ENCODE peak calls at places on chromosome 19, in six cellular contexts. One of them, this sample, is unnamed.

GRCh38 chr19:13842294-13843103 is 34.4 kb upstream of the NANOS3 start:
- DNase-seq in Peyer's patch: peak; percentile 93
- DNase-seq in right lobe of liver: peak; percentile 81
- DNase-seq in H1: no peak
- DNase-seq in IMR-90: peak; percentile 65
- DNase-seq in esophagus squamous epithelium: no peak
- DNase-seq in this sample: peak; percentile 89

GRCh38 chr19:5814123-5814839 is 9.4 kb downstream of the NRTN start:
- DNase-seq in esophagus squamous epithelium: no peak
- DNase-seq in Peyer's patch: no peak
- DNase-seq in H1: no peak
- DNase-seq in IMR-90: no peak
- DNase-seq in right lobe of liver: no peak
- DNase-seq in this sample: no peak

GRCh38 chr19:5397804-5398692 is 57.2 kb upstream of the ZNRF4 start:
- DNase-seq in IMR-90: no peak
- DNase-seq in right lobe of liver: no peak
- DNase-seq in Peyer's patch: no peak
- DNase-seq in H1: peak; percentile 13
- DNase-seq in esophagus squamous epithelium: no peak
- DNase-seq in this sample: no peak

GRCh38 chr19:48934837-48935236 is 1.3 kb downstream of the DHDH start:
- DNase-seq in esophagus squamous epithelium: no peak
- DNase-seq in IMR-90: no peak
- DNase-seq in Peyer's patch: no peak
- DNase-seq in right lobe of liver: no peak
- DNase-seq in H1: no peak
- DNase-seq in this sample: no peak

GRCh38 chr19:29665826-29666633 is 769 bp downstream of the PLEKHF1 start:
- DNase-seq in IMR-90: peak; percentile 66
- DNase-seq in esophagus squamous epithelium: no peak
- DNase-seq in H1: no peak
- DNase-seq in Peyer's patch: peak; percentile 58
- DNase-seq in right lobe of liver: peak; percentile 75
- DNase-seq in this sample: no peak

GRCh38 chr19:3503036-3503572 is 2.6 kb upstream of the DOHH start:
- DNase-seq in esophagus squamous epithelium: no peak
- DNase-seq in IMR-90: peak; percentile 78
- DNase-seq in right lobe of liver: peak; percentile 48
- DNase-seq in H1: no peak
- DNase-seq in Peyer's patch: no peak
- DNase-seq in this sample: no peak

GRCh38 chr19:30036154-30037129 is 94.4 kb downstream of the URI1 start:
- DNase-seq in right lobe of liver: no peak
- DNase-seq in IMR-90: peak; percentile 26
- DNase-seq in H1: no peak
- DNase-seq in esophagus squamous epithelium: no peak
- DNase-seq in Peyer's patch: no peak
- DNase-seq in this sample: no peak

GRCh38 chr19:15015946-15016542 is 33.2 kb upstream of the CASP14 start:
- DNase-seq in right lobe of liver: no peak
- DNase-seq in H1: no peak
- DNase-seq in IMR-90: no peak
- DNase-seq in Peyer's patch: no peak
- DNase-seq in esophagus squamous epithelium: no peak
- DNase-seq in this sample: no peak

GRCh38 chr19:15180451-15181390 is 20.1 kb downstream of the NOTCH3 start:
- DNase-seq in esophagus squamous epithelium: no peak
- DNase-seq in IMR-90: no peak
- DNase-seq in Peyer's patch: peak; percentile 72
- DNase-seq in H1: no peak
- DNase-seq in right lobe of liver: peak; percentile 48
- DNase-seq in this sample: no peak

GRCh38 chr19:35513975-35514809 is 743 bp upstream of the DMKN start:
- DNase-seq in esophagus squamous epithelium: no peak
- DNase-seq in Peyer's patch: no peak
- DNase-seq in right lobe of liver: no peak
- DNase-seq in H1: no peak
- DNase-seq in IMR-90: no peak
- DNase-seq in this sample: no peak

GRCh38 chr19:29308977-29309520 is 96.1 kb upstream of the UQCRFS1 start:
- DNase-seq in Peyer's patch: no peak
- DNase-seq in H1: no peak
- DNase-seq in esophagus squamous epithelium: no peak
- DNase-seq in IMR-90: no peak
- DNase-seq in right lobe of liver: no peak
- DNase-seq in this sample: no peak

GRCh38 chr19:7783991-7784421 is 21.0 kb downstream of the CLEC4M start:
- DNase-seq in H1: no peak
- DNase-seq in right lobe of liver: no peak
- DNase-seq in IMR-90: peak; percentile 72
- DNase-seq in Peyer's patch: no peak
- DNase-seq in esophagus squamous epithelium: no peak
- DNase-seq in this sample: no peak

GRCh38 chr19:39307233-39307821 is 11.1 kb downstream of the IFNL1 start:
- DNase-seq in esophagus squamous epithelium: no peak
- DNase-seq in right lobe of liver: no peak
- DNase-seq in H1: no peak
- DNase-seq in Peyer's patch: peak; percentile 66
- DNase-seq in IMR-90: no peak
- DNase-seq in this sample: no peak

GRCh38 chr19:14556662-14557188 is 15.1 kb downstream of the NDUFB7 start:
- DNase-seq in Peyer's patch: peak; percentile 87
- DNase-seq in H1: peak; percentile 81
- DNase-seq in IMR-90: peak; percentile 77
- DNase-seq in right lobe of liver: peak; percentile 79
- DNase-seq in esophagus squamous epithelium: no peak
- DNase-seq in this sample: peak; percentile 59

GRCh38 chr19:45352914-45353796 is 12.6 kb downstream of the KLC3 start:
- DNase-seq in esophagus squamous epithelium: no peak
- DNase-seq in Peyer's patch: no peak
- DNase-seq in H1: no peak
- DNase-seq in IMR-90: no peak
- DNase-seq in right lobe of liver: no peak
- DNase-seq in this sample: no peak

GRCh38 chr19:31232220-31232619 is 117.0 kb downstream of the TSHZ3 start:
- DNase-seq in H1: no peak
- DNase-seq in esophagus squamous epithelium: no peak
- DNase-seq in Peyer's patch: no peak
- DNase-seq in right lobe of liver: no peak
- DNase-seq in IMR-90: peak; percentile 72
- DNase-seq in this sample: no peak

GRCh38 chr19:7618366-7618765 is 11.0 kb downstream of the XAB2 start:
- DNase-seq in Peyer's patch: no peak
- DNase-seq in esophagus squamous epithelium: no peak
- DNase-seq in right lobe of liver: peak; percentile 94
- DNase-seq in H1: no peak
- DNase-seq in IMR-90: no peak
- DNase-seq in this sample: peak; percentile 71

GRCh38 chr19:29517412-29517811 is 8.4 kb upstream of the VSTM2B start:
- DNase-seq in esophagus squamous epithelium: no peak
- DNase-seq in Peyer's patch: no peak
- DNase-seq in IMR-90: no peak
- DNase-seq in right lobe of liver: no peak
- DNase-seq in H1: no peak
- DNase-seq in this sample: no peak

GRCh38 chr19:28341810-28342350 is 871.1 kb downstream of the UQCRFS1 start:
- DNase-seq in esophagus squamous epithelium: no peak
- DNase-seq in IMR-90: no peak
- DNase-seq in Peyer's patch: no peak
- DNase-seq in right lobe of liver: no peak
- DNase-seq in H1: no peak
- DNase-seq in this sample: no peak

GRCh38 chr19:11507370-11508078 is 1.9 kb upstream of the ZNF653 start:
- DNase-seq in Peyer's patch: no peak
- DNase-seq in right lobe of liver: no peak
- DNase-seq in IMR-90: no peak
- DNase-seq in H1: no peak
- DNase-seq in esophagus squamous epithelium: no peak
- DNase-seq in this sample: no peak

GRCh38 chr19:11504502-11505031 is 1.1 kb downstream of the ZNF653 start:
- DNase-seq in H1: no peak
- DNase-seq in esophagus squamous epithelium: no peak
- DNase-seq in right lobe of liver: no peak
- DNase-seq in IMR-90: no peak
- DNase-seq in Peyer's patch: no peak
- DNase-seq in this sample: no peak

GRCh38 chr19:11506101-11506555 is 489 bp upstream of the ZNF653 start:
- DNase-seq in Peyer's patch: no peak
- DNase-seq in right lobe of liver: no peak
- DNase-seq in esophagus squamous epithelium: no peak
- DNase-seq in IMR-90: no peak
- DNase-seq in H1: no peak
- DNase-seq in this sample: no peak

GRCh38 chr19:11505032-11505503 is 571 bp downstream of the ZNF653 start:
- DNase-seq in IMR-90: peak; percentile 91
- DNase-seq in H1: peak; percentile 96
- DNase-seq in right lobe of liver: peak; percentile 99
- DNase-seq in esophagus squamous epithelium: peak; percentile 76
- DNase-seq in Peyer's patch: peak; percentile 99
- DNase-seq in this sample: peak; percentile 97

GRCh38 chr19:11505504-11506100 is at the start of gene ZNF653:
- DNase-seq in right lobe of liver: peak; percentile 95
- DNase-seq in Peyer's patch: peak; percentile 97
- DNase-seq in esophagus squamous epithelium: peak; percentile 59
- DNase-seq in H1: peak; percentile 79
- DNase-seq in IMR-90: peak; percentile 92
- DNase-seq in this sample: peak; percentile 92
- TF ChIP-seq POLR2A in right lobe of liver: peak; percentile 65
- TF ChIP-seq POLR2A in Peyer's patch: peak; percentile 15
- TF ChIP-seq POLR2A in esophagus squamous epithelium: no peak
- TF ChIP-seq POLR2A in H1: no peak
- TF ChIP-seq POLR2A in IMR-90: peak; percentile 75
- TF ChIP-seq POLR2A in this sample: no peak

GRCh38 chr19:23056516-23056915 is 53.5 kb upstream of the ZNF728 start:
- DNase-seq in Peyer's patch: no peak
- DNase-seq in right lobe of liver: no peak
- DNase-seq in esophagus squamous epithelium: no peak
- DNase-seq in H1: no peak
- DNase-seq in IMR-90: no peak
- DNase-seq in this sample: no peak

GRCh38 chr19:23062921-23063320 is 53.9 kb upstream of the ZNF730 start:
- DNase-seq in H1: no peak
- DNase-seq in Peyer's patch: no peak
- DNase-seq in right lobe of liver: no peak
- DNase-seq in IMR-90: no peak
- DNase-seq in esophagus squamous epithelium: no peak
- DNase-seq in this sample: no peak

GRCh38 chr19:23055501-23055900 is 52.5 kb upstream of the ZNF728 start:
- DNase-seq in Peyer's patch: no peak
- DNase-seq in right lobe of liver: no peak
- DNase-seq in esophagus squamous epithelium: no peak
- DNase-seq in H1: no peak
- DNase-seq in IMR-90: no peak
- DNase-seq in this sample: no peak

GRCh38 chr19:23055946-23056345 is 53.0 kb upstream of the ZNF728 start:
- DNase-seq in IMR-90: no peak
- DNase-seq in right lobe of liver: no peak
- DNase-seq in H1: no peak
- DNase-seq in esophagus squamous epithelium: no peak
- DNase-seq in Peyer's patch: no peak
- DNase-seq in this sample: no peak

GRCh38 chr19:23060016-23060415 is 56.8 kb upstream of the ZNF730 start:
- DNase-seq in H1: no peak
- DNase-seq in IMR-90: no peak
- DNase-seq in Peyer's patch: no peak
- DNase-seq in right lobe of liver: no peak
- DNase-seq in esophagus squamous epithelium: no peak
- DNase-seq in this sample: no peak
- H3K4me1 ChIP-seq in H1: no peaks in the 10 kb centered on the region
- H3K4me1 ChIP-seq in IMR-90: no peaks in the 10 kb centered on the region
- H3K4me1 ChIP-seq in Peyer's patch: no peaks in the 10 kb centered on the region
- H3K4me1 ChIP-seq in right lobe of liver: no peaks in the 10 kb centered on the region
- H3K4me1 ChIP-seq in esophagus squamous epithelium: no peaks in the 10 kb centered on the region
- H3K4me1 ChIP-seq in this sample: no peaks in the 10 kb centered on the region

GRCh38 chr19:12065100-12065538 is 588 bp downstream of the ZNF844 start:
- DNase-seq in H1: no peak
- DNase-seq in IMR-90: peak; percentile 38
- DNase-seq in esophagus squamous epithelium: no peak
- DNase-seq in right lobe of liver: no peak
- DNase-seq in Peyer's patch: no peak
- DNase-seq in this sample: peak; percentile 29

GRCh38 chr19:12064266-12065099 is at the start of gene ZNF844:
- DNase-seq in Peyer's patch: peak; percentile 98
- DNase-seq in H1: peak; percentile 75
- DNase-seq in esophagus squamous epithelium: peak; percentile 61
- DNase-seq in right lobe of liver: peak; percentile 96
- DNase-seq in IMR-90: peak; percentile 81
- DNase-seq in this sample: peak; percentile 97
- TF ChIP-seq POLR2A in Peyer's patch: peak; percentile 87
- TF ChIP-seq POLR2A in H1: peak; percentile 87
- TF ChIP-seq POLR2A in esophagus squamous epithelium: no peak
- TF ChIP-seq POLR2A in right lobe of liver: peak; percentile 96
- TF ChIP-seq POLR2A in IMR-90: peak; percentile 90
- TF ChIP-seq POLR2A in this sample: peak; percentile 89

DNA sequence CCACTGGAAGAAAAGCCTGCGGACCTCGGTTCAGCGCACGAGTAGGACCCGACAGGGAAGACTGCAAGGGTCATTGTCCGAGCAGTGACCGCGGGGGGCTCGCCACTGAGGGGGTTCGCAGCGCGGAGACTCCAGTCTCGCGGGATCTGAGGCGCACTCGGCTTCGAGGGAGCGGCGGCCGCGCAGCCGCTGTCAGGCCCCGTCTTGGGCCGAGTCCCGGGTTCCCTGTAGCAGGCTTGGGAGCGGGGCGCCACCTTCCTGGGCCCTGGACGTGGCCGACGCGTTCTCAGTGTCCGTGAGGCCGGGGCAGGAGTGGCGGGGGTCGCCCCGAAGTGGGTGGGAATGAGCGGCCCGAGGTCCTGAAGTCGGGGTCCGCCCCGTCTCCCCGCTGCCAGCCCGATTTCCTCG is 474 bp upstream of the FAM174C start:
- DNase-seq in H1: no peak
- DNase-seq in Peyer's patch: no peak
- DNase-seq in esophagus squamous epithelium: no peak
- DNase-seq in right lobe of liver: no peak
- DNase-seq in IMR-90: no peak
- DNase-seq in this sample: no peak
- H3K4me1 ChIP-seq in H1: peaks cover 4% of the 10 kb centered on the region
- H3K4me1 ChIP-seq in Peyer's patch: no peaks in the 10 kb centered on the region
- H3K4me1 ChIP-seq in esophagus squamous epithelium: peaks cover 62% of the 10 kb centered on the region
- H3K4me1 ChIP-seq in right lobe of liver: no peaks in the 10 kb centered on the region
- H3K4me1 ChIP-seq in IMR-90: peaks cover 25% of the 10 kb centered on the region
- H3K4me1 ChIP-seq in this sample: peaks cover 36% of the 10 kb centered on the region

GRCh38 chr19:50376166-50377050 is at the start of gene NR1H2:
- DNase-seq in Peyer's patch: peak; percentile 98
- DNase-seq in H1: peak; percentile 94
- DNase-seq in esophagus squamous epithelium: peak; percentile 85
- DNase-seq in right lobe of liver: peak; percentile 97
- DNase-seq in IMR-90: peak; percentile 98
- DNase-seq in this sample: peak; percentile 93
- TF ChIP-seq POLR2A in Peyer's patch: peak; percentile 66
- TF ChIP-seq POLR2A in H1: no peak
- TF ChIP-seq POLR2A in esophagus squamous epithelium: no peak
- TF ChIP-seq POLR2A in right lobe of liver: peak; percentile 75
- TF ChIP-seq POLR2A in IMR-90: peak; percentile 93
- TF ChIP-seq POLR2A in this sample: peak; percentile 81

This sample was measured in breast epithelium.